ENCODE peak calls at places on chromosomes 1 and 21, in four cellular contexts. One of them, this sample, is unnamed.

GRCh38 chr1:72186733-72187307 is 95.5 kb downstream of the NEGR1 start:
- DNase-seq in K562: no peak
- DNase-seq in GM12878: no peak
- DNase-seq in HepG2: peak; percentile 1
- DNase-seq in this sample: no peak

GRCh38 chr1:90809093-90809492 is 92.0 kb upstream of the BARHL2 start:
- DNase-seq in K562: no peak
- DNase-seq in HepG2: no peak
- DNase-seq in GM12878: no peak
- DNase-seq in this sample: no peak

GRCh38 chr1:22105611-22106207 is 37.2 kb downstream of the WNT4 start:
- DNase-seq in GM12878: no peak
- DNase-seq in K562: peak; percentile 74
- DNase-seq in HepG2: peak; percentile 44
- DNase-seq in this sample: peak; percentile 56

GRCh38 chr21:44347911-44348451 is 5.4 kb upstream of the TRPM2 start:
- DNase-seq in HepG2: no peak
- DNase-seq in K562: no peak
- DNase-seq in GM12878: no peak
- DNase-seq in this sample: no peak

GRCh38 chr1:46617108-46617694 is 590 bp upstream of the MOB3C start:
- DNase-seq in GM12878: no peak
- DNase-seq in HepG2: no peak
- DNase-seq in K562: peak; percentile 30
- DNase-seq in this sample: no peak

GRCh38 chr1:245179706-245180105 is 24.9 kb downstream of the KIF26B start:
- DNase-seq in K562: no peak
- DNase-seq in HepG2: no peak
- DNase-seq in GM12878: no peak
- DNase-seq in this sample: no peak

GRCh38 chr1:172823534-172823933 is 164.6 kb downstream of the FASLG start:
- DNase-seq in GM12878: no peak
- DNase-seq in K562: no peak
- DNase-seq in HepG2: no peak
- DNase-seq in this sample: peak; percentile 23

GRCh38 chr1:161132410-161133219 is at the start of gene DEDD:
- DNase-seq in K562: peak; percentile 96
- DNase-seq in HepG2: peak; percentile 92
- DNase-seq in GM12878: peak; percentile 87
- DNase-seq in this sample: peak; percentile 94

GRCh38 chr21:21182401-21182800 is 184.2 kb downstream of the NCAM2 start:
- DNase-seq in HepG2: no peak
- DNase-seq in GM12878: no peak
- DNase-seq in K562: no peak
- DNase-seq in this sample: no peak

GRCh38 chr1:59232209-59232608 is 64.7 kb upstream of the FGGY start:
- DNase-seq in K562: no peak
- DNase-seq in GM12878: no peak
- DNase-seq in HepG2: peak; percentile 63
- DNase-seq in this sample: no peak

GRCh38 chr1:235079443-235079967 is 49.1 kb downstream of the TOMM20 start:
- DNase-seq in GM12878: no peak
- DNase-seq in HepG2: peak; percentile 71
- DNase-seq in K562: no peak
- DNase-seq in this sample: peak; percentile 72
- TF ChIP-seq CHD4 in GM12878: no peak
- TF ChIP-seq CHD4 in HepG2: no peak
- TF ChIP-seq CHD4 in K562: no peak
- TF ChIP-seq CHD4 in this sample: no peak

GRCh38 chr1:156684227-156684782 is 7.1 kb upstream of the NES start:
- DNase-seq in K562: peak; percentile 25
- DNase-seq in GM12878: no peak
- DNase-seq in HepG2: no peak
- DNase-seq in this sample: no peak
- TF ChIP-seq CHD4 in K562: no peak
- TF ChIP-seq CHD4 in GM12878: no peak
- TF ChIP-seq CHD4 in HepG2: no peak
- TF ChIP-seq CHD4 in this sample: no peak

DNA sequence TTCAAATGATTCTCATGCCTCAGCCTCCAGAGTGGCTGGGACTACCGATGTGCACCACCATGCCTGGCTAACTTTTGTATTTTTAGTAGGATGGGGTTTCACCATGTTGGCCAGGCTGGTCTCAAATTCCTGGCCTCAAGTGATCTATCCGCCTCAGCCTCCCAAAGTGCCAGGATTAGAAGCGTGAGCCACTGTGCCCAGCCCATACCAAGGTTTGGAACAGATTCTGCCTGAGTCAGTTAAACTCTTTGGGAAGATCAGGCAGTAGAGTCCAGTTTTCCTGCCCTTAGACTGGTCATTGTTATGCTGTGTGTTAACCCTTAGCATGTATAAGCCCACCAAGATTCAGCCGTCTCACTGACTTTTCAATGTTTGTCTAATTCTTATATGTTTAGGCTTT is 48.3 kb upstream of the LYPLAL1 start:
- DNase-seq in GM12878: no peak
- DNase-seq in K562: no peak
- DNase-seq in HepG2: no peak
- DNase-seq in this sample: no peak
- TF ChIP-seq CHD4 in GM12878: no peak
- TF ChIP-seq CHD4 in K562: no peak
- TF ChIP-seq CHD4 in HepG2: no peak
- TF ChIP-seq CHD4 in this sample: no peak

GRCh38 chr1:112462953-112463279 is 45.8 kb upstream of the WNT2B start:
- DNase-seq in K562: peak; percentile 82
- DNase-seq in HepG2: no peak
- DNase-seq in GM12878: no peak
- DNase-seq in this sample: no peak

GRCh38 chr1:112465122-112465521 is 43.6 kb upstream of the WNT2B start:
- DNase-seq in HepG2: no peak
- DNase-seq in K562: no peak
- DNase-seq in GM12878: no peak
- DNase-seq in this sample: no peak

GRCh38 chr1:112461200-112461871 is 47.4 kb upstream of the WNT2B start:
- DNase-seq in HepG2: no peak
- DNase-seq in K562: peak; percentile 54
- DNase-seq in GM12878: no peak
- DNase-seq in this sample: no peak

GRCh38 chr1:112466078-112466660 is 42.6 kb upstream of the WNT2B start:
- DNase-seq in K562: peak; percentile 94
- DNase-seq in HepG2: peak; percentile 82
- DNase-seq in GM12878: peak; percentile 95
- DNase-seq in this sample: peak; percentile 88

GRCh38 chr1:112464501-112464900 is 44.3 kb upstream of the WNT2B start:
- DNase-seq in GM12878: no peak
- DNase-seq in HepG2: no peak
- DNase-seq in K562: no peak
- DNase-seq in this sample: no peak
- TF ChIP-seq CHD4 in GM12878: no peak
- TF ChIP-seq CHD4 in HepG2: no peak
- TF ChIP-seq CHD4 in K562: no peak
- TF ChIP-seq CHD4 in this sample: no peak

GRCh38 chr1:207719209-207719608 is 32.6 kb upstream of the CD46 start:
- DNase-seq in K562: no peak
- DNase-seq in GM12878: no peak
- DNase-seq in HepG2: no peak
- DNase-seq in this sample: no peak
- TF ChIP-seq CHD4 in K562: no peak
- TF ChIP-seq CHD4 in GM12878: no peak
- TF ChIP-seq CHD4 in HepG2: no peak
- TF ChIP-seq CHD4 in this sample: no peak

GRCh38 chr1:171226757-171227370 is 21.4 kb upstream of the FMO1 start:
- DNase-seq in GM12878: peak; percentile 11
- DNase-seq in HepG2: peak; percentile 45
- DNase-seq in K562: peak; percentile 50
- DNase-seq in this sample: peak; percentile 43
- TF ChIP-seq CHD4 in GM12878: no peak
- TF ChIP-seq CHD4 in HepG2: no peak
- TF ChIP-seq CHD4 in K562: no peak
- TF ChIP-seq CHD4 in this sample: no peak

DNA sequence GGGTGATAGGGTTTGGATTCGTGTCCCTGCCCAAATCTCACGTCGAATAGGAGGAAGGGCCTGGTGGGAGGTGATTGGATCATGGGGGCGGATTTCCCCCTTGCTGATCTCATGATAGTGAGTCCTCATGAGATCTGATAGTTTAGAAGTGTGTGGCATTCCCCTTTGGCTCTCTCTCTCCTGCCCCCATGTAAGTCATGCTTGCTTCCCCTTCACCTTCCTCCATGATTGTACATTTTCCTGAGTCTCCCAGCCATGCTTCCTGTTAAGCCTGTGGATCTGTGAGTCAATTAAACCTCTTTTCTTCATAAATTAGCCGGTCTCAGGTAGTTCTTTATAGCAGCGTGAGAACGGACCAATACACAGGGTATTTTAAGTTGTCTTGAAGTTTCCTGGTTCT is 60.6 kb downstream of the VPS26C start:
- DNase-seq in HepG2: no peak
- DNase-seq in GM12878: no peak
- DNase-seq in K562: no peak
- DNase-seq in this sample: no peak
- TF ChIP-seq CHD4 in HepG2: no peak
- TF ChIP-seq CHD4 in GM12878: no peak
- TF ChIP-seq CHD4 in K562: no peak
- TF ChIP-seq CHD4 in this sample: no peak